ENCODE peak calls at places on chromosomes 11 and 22, in seven cellular contexts. E, G, T, X, U, F and J are unnamed samples.

GRCh38 chr22:38172016-38172431 is 9.6 kb downstream of the PLA2G6 start:
- DNase-seq in E (no peak), G (no peak), T (no peak), X (no peak), U (no peak), F (no peak), J (no peak)

GRCh38 chr11:34222030-34222429 is 116.6 kb downstream of the NAT10 start:
- DNase-seq in E (no peak), G (no peak), T (no peak), X (no peak), U (no peak), F (no peak), J (no peak)

GRCh38 chr22:30191049-30191701 is 55.4 kb downstream of the LIF start:
- DNase-seq in E (no peak), G (no peak), T (no peak), X (no peak), U (no peak), F (peak; percentile 51), J (no peak)

GRCh38 chr22:20111045-20111688 is 4.7 kb upstream of the RANBP1 start:
- DNase-seq in E (no peak), G (peak; percentile 75), T (peak; percentile 2), X (no peak), U (no peak), F (peak; percentile 29), J (no peak)

GRCh38 chr11:45083544-45084087 is 62.8 kb upstream of the PRDM11 start:
- DNase-seq in E (no peak), G (peak; percentile 51), T (no peak), X (no peak), U (no peak), F (no peak), J (no peak)

GRCh38 chr11:35593143-35593542 is 25.1 kb upstream of the FJX1 start:
- DNase-seq in E (no peak), G (no peak), T (peak; percentile 96), X (no peak), U (peak; percentile 95), F (peak; percentile 96), J (no peak)

GRCh38 chr22:22882033-22882717 is 5.4 kb upstream of the IGLL5 start:
- DNase-seq in E (no peak), G (no peak), T (no peak), X (no peak), U (no peak), F (peak; percentile 8), J (no peak)

GRCh38 chr22:37121887-37122591 is 12.5 kb upstream of the TMPRSS6 start:
- DNase-seq in E (no peak), G (no peak), T (peak; percentile 81), X (peak; percentile 40), U (no peak), F (peak; percentile 52), J (peak; percentile 89)

GRCh38 chr22:48889887-48890692 is 937.6 kb downstream of the BRD1 start:
- DNase-seq in E (no peak), G (no peak), T (no peak), X (no peak), U (no peak), F (no peak), J (no peak)

GRCh38 chr11:60757231-60757800 is 649 bp downstream of the MS4A15 start:
- DNase-seq in E (no peak), G (no peak), T (no peak), X (no peak), U (no peak), F (no peak), J (no peak)

GRCh38 chr11:29734287-29734686 is 282.5 kb downstream of the KCNA4 start:
- DNase-seq in E (no peak), G (no peak), T (no peak), X (no peak), U (no peak), F (no peak), J (no peak)

GRCh38 chr11:43919852-43920597 is 22.4 kb upstream of the C11orf96 start:
- DNase-seq in E (no peak), G (no peak), T (no peak), X (no peak), U (no peak), F (no peak), J (no peak)

GRCh38 chr11:76200006-76200940 is 6.0 kb downstream of the WNT11 start:
- DNase-seq in E (no peak), G (no peak), T (no peak), X (no peak), U (no peak), F (no peak), J (no peak)

GRCh38 chr11:114953039-114953438 is 274.7 kb downstream of the NXPE2 start:
- DNase-seq in E (no peak), G (peak; percentile 49), T (no peak), X (no peak), U (no peak), F (no peak), J (no peak)

GRCh38 chr11:13818325-13818724 is 144.2 kb upstream of the SPON1 start:
- DNase-seq in E (no peak), G (no peak), T (no peak), X (no peak), U (no peak), F (no peak), J (no peak)

GRCh38 chr22:45553333-45554039 is 50.8 kb downstream of the FBLN1 start:
- DNase-seq in E (peak; percentile 77), G (peak; percentile 89), T (peak; percentile 59), X (peak; percentile 76), U (peak; percentile 65), F (peak; percentile 87), J (no peak)

GRCh38 chr11:62680825-62681240 is 2.0 kb upstream of the UBXN1 start:
- DNase-seq in E (no peak), G (peak; percentile 72), T (peak; percentile 82), X (no peak), U (no peak), F (peak; percentile 82), J (no peak)